ENCODE peak calls at places on chromosome 11, in nine cellular contexts. One of them, this sample, is unnamed.

GRCh38 chr11:1310315-1310687 is 869 bp upstream of the TOLLIP start:
- DNase-seq in hippocampal formation: no peak
- DNase-seq in NT2/D1: no peak
- DNase-seq in NCI-H1092: no peak
- DNase-seq in NCI-H460: no peak
- DNase-seq in mesenteric fat pad: no peak
- DNase-seq in effector memory CD4-positive, alpha-beta T cell: no peak
- DNase-seq in NCI-H748 treated with DMSO at 0.1 percent for 48 hours: no peak
- DNase-seq in suprapubic skin: no peak
- DNase-seq in this sample: no peak

GRCh38 chr11:130103296-130103814 is 33.7 kb downstream of the APLP2 start:
- DNase-seq in NCI-H1092: no peak
- DNase-seq in mesenteric fat pad: no peak
- DNase-seq in hippocampal formation: no peak
- DNase-seq in suprapubic skin: no peak
- DNase-seq in NCI-H748 treated with DMSO at 0.1 percent for 48 hours: no peak
- DNase-seq in NT2/D1: no peak
- DNase-seq in NCI-H460: peak
- DNase-seq in effector memory CD4-positive, alpha-beta T cell: no peak
- DNase-seq in this sample: no peak

GRCh38 chr11:121299417-121299816 is 6.8 kb downstream of the SC5D start:
- DNase-seq in NCI-H460: no peak
- DNase-seq in effector memory CD4-positive, alpha-beta T cell: no peak
- DNase-seq in suprapubic skin: no peak
- DNase-seq in mesenteric fat pad: no peak
- DNase-seq in NCI-H1092: no peak
- DNase-seq in NT2/D1: no peak
- DNase-seq in hippocampal formation: no peak
- DNase-seq in NCI-H748 treated with DMSO at 0.1 percent for 48 hours: no peak
- DNase-seq in this sample: no peak

GRCh38 chr11:17513853-17514252 is 30.4 kb downstream of the USH1C start:
- DNase-seq in NCI-H1092: no peak
- DNase-seq in NT2/D1: no peak
- DNase-seq in NCI-H748 treated with DMSO at 0.1 percent for 48 hours: no peak
- DNase-seq in suprapubic skin: no peak
- DNase-seq in mesenteric fat pad: no peak
- DNase-seq in hippocampal formation: no peak
- DNase-seq in NCI-H460: no peak
- DNase-seq in effector memory CD4-positive, alpha-beta T cell: no peak
- DNase-seq in this sample: no peak

GRCh38 chr11:15837901-15838489 is 518.4 kb downstream of the SOX6 start:
- DNase-seq in NCI-H460: no peak
- DNase-seq in effector memory CD4-positive, alpha-beta T cell: no peak
- DNase-seq in hippocampal formation: no peak
- DNase-seq in NCI-H748 treated with DMSO at 0.1 percent for 48 hours: no peak
- DNase-seq in NCI-H1092: no peak
- DNase-seq in NT2/D1: no peak
- DNase-seq in mesenteric fat pad: no peak
- DNase-seq in suprapubic skin: no peak
- DNase-seq in this sample: no peak

GRCh38 chr11:5624489-5625278 is at the start of gene TRIM34:
- DNase-seq in NT2/D1: no peak
- DNase-seq in NCI-H460: peak
- DNase-seq in hippocampal formation: peak
- DNase-seq in effector memory CD4-positive, alpha-beta T cell: peak
- DNase-seq in suprapubic skin: no peak
- DNase-seq in mesenteric fat pad: no peak
- DNase-seq in NCI-H748 treated with DMSO at 0.1 percent for 48 hours: no peak
- DNase-seq in NCI-H1092: no peak
- DNase-seq in this sample: peak

GRCh38 chr11:11813288-11813962 is 28.3 kb upstream of the USP47 start:
- DNase-seq in NCI-H460: peak
- DNase-seq in effector memory CD4-positive, alpha-beta T cell: no peak
- DNase-seq in suprapubic skin: no peak
- DNase-seq in NCI-H1092: no peak
- DNase-seq in NCI-H748 treated with DMSO at 0.1 percent for 48 hours: no peak
- DNase-seq in mesenteric fat pad: no peak
- DNase-seq in NT2/D1: no peak
- DNase-seq in hippocampal formation: no peak
- DNase-seq in this sample: peak

GRCh38 chr11:390175-390574 is 3.8 kb upstream of the PKP3 start:
- DNase-seq in effector memory CD4-positive, alpha-beta T cell: no peak
- DNase-seq in mesenteric fat pad: no peak
- DNase-seq in hippocampal formation: no peak
- DNase-seq in suprapubic skin: no peak
- DNase-seq in NT2/D1: peak
- DNase-seq in NCI-H460: no peak
- DNase-seq in NCI-H1092: no peak
- DNase-seq in NCI-H748 treated with DMSO at 0.1 percent for 48 hours: no peak
- DNase-seq in this sample: no peak

GRCh38 chr11:119167933-119168332 is 592 bp upstream of the NLRX1 start:
- DNase-seq in mesenteric fat pad: no peak
- DNase-seq in NCI-H1092: no peak
- DNase-seq in NCI-H460: no peak
- DNase-seq in NCI-H748 treated with DMSO at 0.1 percent for 48 hours: no peak
- DNase-seq in hippocampal formation: no peak
- DNase-seq in effector memory CD4-positive, alpha-beta T cell: no peak
- DNase-seq in NT2/D1: no peak
- DNase-seq in suprapubic skin: no peak
- DNase-seq in this sample: no peak

This sample was measured in adrenal gland.